ENCODE peak calls at places on chromosomes 7 and 10, in nine cellular contexts. R, V, N, U, M, A, D, K and L are unnamed samples.

GRCh38 chr7:35366167-35367155 is 112.6 kb upstream of the TBX20 start:
- DNase-seq in U (no peak), R (no peak), N (no peak), M (no peak), A (no peak), V (no peak), D (no peak), K (no peak), L (no peak)

GRCh38 chr7:157271991-157272324 is 64.8 kb upstream of the DNAJB6 start:
- DNase-seq in R (no peak), D (peak), V (peak), M (peak), K (peak), N (no peak), U (peak), A (peak), L (peak)

GRCh38 chr7:1142051-1142635 is 17.9 kb downstream of the ZFAND2A start:
- DNase-seq in N (no peak), K (no peak), R (no peak), V (no peak), U (peak), D (no peak), M (no peak), A (no peak), L (no peak)

GRCh38 chr10:51700228-51700835 is 937 bp upstream of the CSTF2T start:
- DNase-seq in N (peak), K (peak), M (no peak), A (peak), U (no peak), V (no peak), R (no peak), D (no peak), L (no peak)

GRCh38 chr10:58818889-58819288 is 306.2 kb downstream of the BICC1 start:
- DNase-seq in R (no peak), V (no peak), D (no peak), M (peak), N (no peak), A (peak), K (no peak), U (peak), L (peak)

GRCh38 chr7:100483101-100483727 is 513 bp upstream of the NYAP1 start:
- DNase-seq in K (peak), M (peak), D (no peak), R (peak), N (peak), V (peak), U (peak), A (peak), L (peak)

GRCh38 chr7:99034932-99035722 is 108.8 kb downstream of the SMURF1 start:
- DNase-seq in U (no peak), R (no peak), N (no peak), A (no peak), D (no peak), V (no peak), K (no peak), M (no peak), L (no peak)

GRCh38 chr10:79938728-79939380 is 10.1 kb downstream of the SFTPD start:
- DNase-seq in D (peak), K (no peak), R (peak), A (no peak), V (no peak), M (no peak), U (no peak), N (peak), L (peak)

GRCh38 chr7:159144756-159145543 is at the start of gene VIPR2:
- DNase-seq in V (no peak), D (no peak), U (no peak), M (no peak), N (no peak), K (no peak), A (no peak), R (no peak), L (no peak)

GRCh38 chr10:7480742-7481381 is 70.0 kb upstream of the SFMBT2 start:
- DNase-seq in D (no peak), M (no peak), V (no peak), R (peak), N (no peak), A (no peak), U (no peak), K (no peak), L (no peak)

GRCh38 chr10:106078796-106079576 is 1085.5 kb downstream of the SORCS1 start:
- DNase-seq in A (peak), N (no peak), M (no peak), V (no peak), U (peak), R (no peak), K (no peak), D (no peak), L (peak)

GRCh38 chr10:121511943-121512342 is 86.3 kb downstream of the FGFR2 start:
- DNase-seq in U (no peak), A (no peak), K (peak), D (no peak), M (no peak), N (no peak), R (no peak), V (no peak), L (no peak)

GRCh38 chr10:132443998-132444876 is 47.2 kb downstream of the PWWP2B start:
- DNase-seq in N (no peak), D (no peak), U (no peak), V (no peak), A (no peak), M (no peak), K (no peak), R (peak), L (no peak)

GRCh38 chr7:81583882-81584533 is 185.8 kb downstream of the HGF start:
- DNase-seq in V (no peak), D (no peak), R (no peak), U (no peak), A (no peak), M (no peak), K (no peak), N (no peak), L (peak)

GRCh38 chr7:30845426-30846135 is 66.1 kb upstream of the AQP1 start:
- DNase-seq in V (no peak), R (no peak), M (peak), D (peak), N (peak), A (peak), K (peak), U (peak), L (peak)

GRCh38 chr10:80261316-80262030 is 28.0 kb downstream of the MAT1A start:
- DNase-seq in V (no peak), K (no peak), D (no peak), A (no peak), R (no peak), N (no peak), U (no peak), M (no peak), L (no peak)

GRCh38 chr7:150685219-150686029 is at the start of gene GIMAP2:
- DNase-seq in K (peak), D (no peak), V (peak), U (peak), N (no peak), A (peak), M (no peak), R (peak), L (no peak)

GRCh38 chr10:123869015-123869414 is 22.6 kb downstream of the CPXM2 start:
- DNase-seq in M (no peak), R (no peak), D (no peak), V (no peak), A (no peak), K (no peak), U (no peak), N (no peak), L (no peak)

DNA sequence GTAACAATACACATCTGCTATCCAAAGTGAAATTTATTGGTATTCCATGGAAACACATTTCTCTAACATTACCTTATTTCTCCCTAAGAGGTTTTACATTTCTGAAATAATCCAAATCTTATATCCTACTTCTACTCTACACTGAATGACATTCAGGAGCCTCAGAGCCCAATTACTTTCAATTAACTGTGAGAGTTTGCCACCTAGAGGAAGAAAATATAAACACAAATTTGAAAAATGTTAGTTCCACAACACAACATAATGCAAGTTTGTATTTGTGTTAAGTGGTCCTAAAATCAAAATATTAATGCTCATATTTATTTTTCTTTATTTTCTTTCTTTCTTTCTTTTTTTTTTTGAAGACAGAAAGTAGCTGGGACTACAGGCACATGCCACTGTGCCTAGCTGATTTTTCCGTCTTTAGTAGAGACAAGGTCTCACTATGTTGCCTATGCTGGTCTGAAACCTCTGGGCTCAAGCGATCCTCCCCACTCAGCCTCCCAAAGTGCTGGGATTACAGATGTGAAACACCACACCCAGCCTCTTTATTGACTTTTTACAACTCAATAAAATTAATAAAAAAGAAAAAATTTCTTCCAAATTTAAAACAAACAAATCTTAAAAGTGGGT is 46.0 kb downstream of the ATAD1 start:
- DNase-seq in A (peak), V (peak), M (peak), U (peak), N (no peak), D (no peak), K (peak), R (no peak), L (peak)
- TF ChIP-seq CTCF in A (peak), V (peak), M (peak), U (peak), N (peak), D (peak), K (peak), R (peak), L (peak)

GRCh38 chr7:44217852-44218402 is 17.1 kb downstream of the YKT6 start:
- DNase-seq in N (no peak), V (no peak), K (no peak), D (no peak), M (no peak), R (no peak), U (no peak), A (no peak), L (no peak)

GRCh38 chr7:44219371-44220045 is 18.7 kb downstream of the YKT6 start:
- DNase-seq in K (no peak), N (no peak), R (no peak), U (no peak), V (no peak), A (no peak), M (no peak), D (no peak), L (peak)

GRCh38 chr7:44220046-44220720 is 19.4 kb downstream of the YKT6 start:
- DNase-seq in K (no peak), N (peak), D (no peak), U (no peak), A (no peak), V (no peak), R (no peak), M (no peak), L (no peak)

GRCh38 chr7:44217133-44217714 is 16.4 kb downstream of the YKT6 start:
- DNase-seq in A (no peak), R (no peak), N (no peak), V (no peak), M (no peak), D (no peak), K (no peak), U (no peak), L (no peak)

GRCh38 chr7:44218418-44219201 is 17.8 kb downstream of the YKT6 start:
- DNase-seq in U (peak), M (no peak), D (no peak), N (peak), R (no peak), K (no peak), V (no peak), A (no peak), L (no peak)
- TF ChIP-seq CTCF in U (peak), M (peak), D (no peak), N (no peak), R (no peak), K (no peak), V (no peak), A (no peak), L (no peak)

GRCh38 chr7:139984642-139985539 is 77.9 kb downstream of the PARP12 start:
- DNase-seq in A (no peak), K (no peak), D (no peak), M (no peak), N (no peak), V (no peak), R (no peak), U (no peak), L (no peak)
- TF ChIP-seq CTCF in A (no peak), K (no peak), D (no peak), M (no peak), N (no peak), V (no peak), R (no peak), U (no peak), L (no peak)

DNA sequence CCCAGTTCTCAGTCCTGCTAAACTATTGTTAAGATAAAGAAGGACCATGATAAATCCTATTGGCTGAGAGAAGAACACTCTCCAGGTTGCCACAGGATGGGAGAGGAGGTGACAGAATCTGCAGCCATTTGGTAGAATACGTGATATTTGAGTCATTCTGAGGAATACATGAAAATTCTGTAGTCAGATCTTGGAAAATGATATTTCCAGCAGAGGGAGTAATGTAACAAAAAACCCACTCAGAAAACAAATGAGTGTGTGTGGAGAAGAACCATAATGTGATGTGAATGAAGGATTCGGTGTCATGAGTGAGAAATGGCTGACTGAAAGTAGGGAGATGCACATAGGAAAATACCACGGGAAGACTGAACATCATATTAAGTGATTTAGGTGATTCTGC is 128.5 kb upstream of the PFKP start:
- DNase-seq in V (no peak), N (no peak), A (peak), K (no peak), M (peak), R (no peak), U (peak), D (no peak), L (no peak)
- TF ChIP-seq CTCF in V (no peak), N (no peak), A (peak), K (no peak), M (peak), R (no peak), U (peak), D (no peak), L (peak)

GRCh38 chr10:15725603-15726002 is 5.9 kb upstream of the ITGA8 start:
- DNase-seq in M (peak), R (no peak), A (peak), D (peak), N (peak), K (peak), V (peak), U (peak), L (peak)
- TF ChIP-seq CTCF in M (peak), R (no peak), A (peak), D (peak), N (no peak), K (peak), V (peak), U (peak), L (peak)

DNA sequence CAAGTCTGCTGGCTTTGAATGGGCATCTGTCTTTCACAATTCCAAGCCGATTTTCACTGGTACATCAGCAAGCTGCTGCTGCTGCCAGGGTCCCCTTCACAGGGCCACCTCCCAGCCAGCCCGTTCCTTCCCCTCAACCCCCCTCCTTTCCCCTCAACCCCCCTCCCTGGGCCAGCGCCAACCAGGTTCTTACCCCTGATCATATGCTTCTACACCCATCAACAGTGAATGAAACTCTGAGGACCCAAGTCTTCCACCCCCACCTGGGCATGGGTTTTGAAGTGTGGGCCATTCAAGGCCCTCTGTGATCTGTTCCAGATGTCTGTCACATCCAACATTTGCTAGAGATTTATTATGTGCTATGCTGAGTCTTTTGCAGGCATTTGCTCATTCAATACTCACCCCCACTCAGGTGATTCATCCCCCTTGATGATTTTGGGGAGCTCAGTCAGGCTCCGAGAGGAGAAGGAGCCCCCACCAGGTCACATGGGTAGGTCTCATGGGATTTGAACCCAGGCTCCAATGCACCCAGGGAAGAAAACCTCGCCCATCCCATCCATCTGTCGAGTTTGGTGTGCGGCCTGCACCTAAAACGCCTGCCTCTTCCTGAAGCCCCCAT is 52.7 kb upstream of the FOXK1 start:
- DNase-seq in M (no peak), D (no peak), U (no peak), K (no peak), R (no peak), N (no peak), V (no peak), A (no peak), L (no peak)
- TF ChIP-seq CTCF in M (no peak), D (no peak), U (no peak), K (no peak), R (no peak), N (no peak), V (no peak), A (no peak), L (no peak)